ENCODE peak calls at places on chromosomes 5 and 9, in five cellular contexts. B is neural progenitor cell, S is PC-9, I is endothelial cell of umbilical vein, F is MM.1S. H is an unnamed sample.

GRCh38 chr5:134464988-134465855 is 53.5 kb upstream of the CDKN2AIPNL start:
- DNase-seq in I (no peak), S (no peak), F (no peak), B (no peak), H (no peak)

GRCh38 chr5:1415059-1415425 is 30.2 kb downstream of the SLC6A3 start:
- DNase-seq in F (no peak), B (no peak), S (no peak), I (no peak), H (no peak)

GRCh38 chr5:132388244-132389050 is 18.9 kb downstream of the SLC22A5 start:
- DNase-seq in S (peak), B (no peak), F (peak), I (peak), H (peak)

GRCh38 chr9:35042081-35042604 is 30.3 kb downstream of the VCP start:
- DNase-seq in I (no peak), F (no peak), B (no peak), S (peak), H (no peak)

GRCh38 chr9:126337690-126338426 is 11.2 kb downstream of the MVB12B start:
- DNase-seq in B (no peak), S (no peak), F (no peak), I (no peak), H (no peak)

GRCh38 chr5:81794246-81794645 is 43.3 kb upstream of the SSBP2 start:
- DNase-seq in B (no peak), F (no peak), S (no peak), I (no peak), H (no peak)

GRCh38 chr5:174320051-174320450 is 274.5 kb downstream of the NSG2 start:
- DNase-seq in B (no peak), S (no peak), F (no peak), I (no peak), H (no peak)

GRCh38 chr5:127143722-127144121 is 70.4 kb upstream of the C5orf63 start:
- DNase-seq in B (no peak), F (no peak), I (no peak), S (no peak), H (no peak)

GRCh38 chr5:14397717-14398116 is 183.9 kb upstream of the OTULINL start:
- DNase-seq in S (peak), B (no peak), I (peak), F (no peak), H (peak)

GRCh38 chr5:144187699-144188294 is 17.1 kb downstream of the KCTD16 start:
- DNase-seq in B (no peak), S (peak), I (peak), F (peak), H (peak)

GRCh38 chr5:65825388-65826328 is 100.7 kb upstream of the ERBIN start:
- DNase-seq in S (no peak), F (peak), I (no peak), B (no peak), H (no peak)

GRCh38 chr5:181205735-181206401 is 872 bp upstream of the TRIM7 start:
- DNase-seq in B (peak), I (no peak), S (peak), F (no peak), H (peak)

GRCh38 chr5:168530751-168531150 is 1.6 kb downstream of the FBLL1 start:
- DNase-seq in S (no peak), F (no peak), I (no peak), B (no peak), H (peak)

GRCh38 chr5:44619875-44620610 is 188.7 kb upstream of the MRPS30 start:
- DNase-seq in I (no peak), S (no peak), F (no peak), B (no peak), H (no peak)

GRCh38 chr9:120711841-120712538 is 2.3 kb downstream of the MEGF9 start:
- DNase-seq in S (no peak), B (no peak), F (no peak), I (no peak), H (no peak)
- H3K4me3 ChIP-seq in S (peak), B (peak), F (peak), I (no peak), H (peak)

DNA sequence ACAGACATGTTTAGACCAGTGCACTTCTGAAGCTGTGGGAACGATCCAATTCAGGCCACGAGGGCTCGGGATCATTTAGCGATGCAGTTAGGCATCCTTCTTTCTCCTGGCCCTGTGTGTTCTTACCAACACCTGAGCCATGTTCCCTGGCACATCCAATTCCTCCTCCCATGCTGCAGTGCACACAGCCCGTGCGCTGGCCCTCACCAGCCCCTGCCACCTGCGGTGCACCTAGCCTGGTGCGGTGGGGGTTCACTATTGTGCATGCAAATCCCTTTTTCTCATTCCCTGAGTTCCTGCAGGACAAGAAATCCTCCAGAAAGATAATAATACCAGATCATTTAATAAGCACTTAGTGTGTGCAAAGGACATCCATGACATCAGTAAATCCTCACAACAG is 53.5 kb downstream of the NEURL1B start:
- DNase-seq in S (no peak), F (no peak), B (peak), I (no peak), H (no peak)
- H3K27ac ChIP-seq in S (no peak), F (no peak), B (no peak), I (no peak), H (no peak)

GRCh38 chr5:135490245-135491037 is 38.3 kb upstream of the TIFAB start:
- DNase-seq in I (no peak), B (peak), F (no peak), S (no peak), H (no peak)
- TF ChIP-seq EZH2 in I (peak), B (peak), F (no peak), S (no peak), H (no peak)

GRCh38 chr5:42951847-42952411 is 88.2 kb downstream of the ANXA2R start:
- DNase-seq in S (peak), F (peak), I (peak), B (no peak), H (no peak)
- H3K4me3 ChIP-seq in S (peak), F (peak), I (peak), B (no peak), H (peak)

GRCh38 chr9:33265211-33265885 is 499 bp downstream of the CHMP5 start:
- DNase-seq in B (no peak), F (no peak), S (no peak), I (no peak), H (no peak)
- H3K27ac ChIP-seq in B (no peak), F (peak), S (peak), I (peak), H (peak)

DNA sequence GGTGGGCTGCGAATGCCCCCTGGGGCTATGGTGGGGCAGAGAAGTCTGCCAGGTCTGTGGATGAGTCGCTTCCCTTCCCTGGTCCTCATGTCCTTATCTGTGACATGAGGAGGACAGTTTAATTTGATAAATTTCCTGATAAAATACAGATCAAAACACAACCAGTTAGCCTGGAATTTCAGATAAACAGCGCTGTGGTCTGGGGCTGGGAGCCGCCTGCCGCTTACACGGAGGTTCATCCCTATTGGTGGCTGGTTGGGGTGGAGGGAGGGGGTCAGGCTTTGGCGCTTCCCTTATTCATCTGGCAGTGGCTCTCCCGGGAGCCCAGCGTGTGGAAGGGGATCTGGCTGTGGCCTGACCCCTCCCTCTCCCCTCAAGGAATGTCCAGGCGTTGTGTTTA is 17.9 kb downstream of the CRB2 start:
- DNase-seq in I (no peak), S (peak), F (no peak), B (peak), H (no peak)
- TF ChIP-seq EZH2 in I (peak), S (no peak), F (peak), B (no peak), H (peak)

GRCh38 chr5:143010335-143010734 is 240.2 kb downstream of the ARHGAP26 start:
- DNase-seq in I (no peak), B (no peak), S (no peak), F (no peak), H (peak)

GRCh38 chr5:143008032-143008431 is 237.9 kb downstream of the ARHGAP26 start:
- DNase-seq in F (no peak), I (no peak), S (no peak), B (no peak), H (no peak)

GRCh38 chr5:143011621-143012020 is 241.4 kb downstream of the ARHGAP26 start:
- DNase-seq in I (no peak), S (no peak), B (no peak), F (no peak), H (peak)

GRCh38 chr5:143006511-143006910 is 236.3 kb downstream of the ARHGAP26 start:
- DNase-seq in I (no peak), F (no peak), B (no peak), S (no peak), H (no peak)

DNA sequence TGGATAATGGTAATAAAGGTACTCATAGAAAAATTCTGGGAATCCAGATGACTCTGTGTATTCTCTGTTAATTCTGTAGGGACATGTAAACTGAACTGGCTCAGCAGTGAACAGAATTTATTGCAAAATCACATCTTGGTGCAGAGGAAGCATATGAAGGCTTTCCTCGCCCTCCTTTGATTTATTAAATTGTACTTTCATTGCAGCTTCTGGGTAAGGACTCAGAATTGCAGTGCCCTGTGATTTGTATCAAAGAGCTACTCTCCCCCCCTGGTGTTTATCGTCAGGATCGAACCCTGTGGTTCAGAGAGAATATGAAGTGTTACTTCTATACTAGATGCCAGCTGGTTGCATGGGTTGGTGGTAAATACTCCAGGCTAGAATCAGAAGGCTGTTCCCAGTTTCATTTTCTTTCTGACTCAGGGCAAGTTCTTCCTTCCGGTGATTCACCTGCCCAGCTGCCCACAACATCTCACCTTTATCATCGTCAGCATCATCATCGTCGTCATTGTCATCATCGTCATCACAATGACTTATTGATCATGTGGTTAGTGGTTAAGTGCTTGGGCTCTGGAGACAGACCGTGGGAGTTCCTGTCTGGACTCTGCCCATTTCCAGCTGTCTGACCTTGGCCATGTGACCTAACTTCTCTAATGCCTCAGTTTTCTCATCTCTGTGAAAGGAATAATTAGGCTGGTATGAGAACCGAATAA is 238.8 kb downstream of the ARHGAP26 start:
- DNase-seq in I (peak), S (peak), B (no peak), F (peak), H (peak)
- H3K4me3 ChIP-seq in I (no peak), S (no peak), B (no peak), F (peak), H (no peak)

DNA sequence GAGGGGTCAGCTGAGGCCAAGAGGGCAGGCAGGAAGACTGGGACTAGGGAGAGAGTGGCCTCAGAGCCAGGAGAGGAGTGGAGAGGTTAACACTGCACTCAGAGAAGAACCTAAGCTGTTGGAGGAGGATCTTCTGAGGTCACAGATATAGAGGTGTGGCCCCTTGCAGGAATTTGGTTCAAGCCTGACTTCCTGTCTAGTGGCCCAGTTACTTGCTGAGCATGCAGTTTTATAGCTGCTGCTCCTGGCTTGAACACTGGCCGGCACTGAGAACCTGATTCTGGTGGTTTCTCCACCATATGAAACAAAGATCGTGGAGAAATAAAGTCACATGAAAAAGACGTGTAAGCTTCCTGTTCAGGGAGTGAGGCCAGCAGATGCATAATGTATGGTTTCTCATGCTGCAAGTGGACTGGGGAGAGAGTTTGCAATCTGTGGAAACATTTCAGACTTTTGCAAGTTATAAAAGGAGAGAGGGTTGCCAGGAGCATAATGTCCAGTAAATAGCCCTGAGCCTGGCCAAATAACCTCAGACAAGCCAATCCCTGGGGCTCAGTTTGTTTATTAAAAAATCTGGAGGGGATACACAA is 82.6 kb downstream of the GALNT10 start:
- DNase-seq in I (no peak), B (no peak), F (peak), S (no peak), H (no peak)
- H3K27ac ChIP-seq in I (no peak), B (no peak), F (peak), S (no peak), H (no peak)

DNA sequence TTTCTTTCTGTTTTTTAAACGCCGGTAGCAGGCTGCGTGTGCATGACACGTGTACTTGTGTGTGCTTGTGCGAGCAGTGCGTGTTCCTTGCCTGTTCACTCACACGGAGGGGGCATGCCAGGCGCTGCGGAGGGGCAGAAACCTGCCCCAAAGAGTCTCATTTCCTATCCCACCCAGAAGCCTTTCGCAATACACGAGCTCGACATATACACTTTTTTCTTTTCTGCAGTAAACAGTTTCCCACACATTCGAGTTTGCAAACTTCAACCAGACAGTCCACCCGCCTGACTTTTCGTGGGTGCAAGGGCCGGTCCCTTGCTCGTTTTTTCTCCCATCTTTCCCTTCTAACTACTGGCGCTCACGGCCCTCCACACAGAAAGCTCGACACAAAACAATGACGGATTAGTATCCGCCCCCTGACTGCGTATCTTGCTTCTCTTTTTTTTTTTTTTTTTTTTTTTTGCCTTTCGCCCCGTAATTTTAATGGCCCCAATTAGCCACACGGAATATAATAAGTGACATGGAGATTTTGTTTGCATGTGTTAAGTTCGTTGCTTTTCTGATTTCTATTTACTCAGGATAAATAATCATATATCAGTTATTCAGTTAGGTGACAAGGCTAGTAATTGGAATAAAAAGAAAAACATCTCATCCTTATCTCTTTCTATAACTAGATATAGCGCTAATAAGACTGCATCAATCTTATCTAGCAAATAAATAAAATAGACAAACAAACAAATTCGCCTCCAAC is 5.3 kb upstream of the OTP start:
- DNase-seq in B (peak), S (no peak), I (no peak), F (no peak), H (no peak)
- TF ChIP-seq EZH2 in B (peak), S (no peak), I (peak), F (no peak), H (no peak)

DNA sequence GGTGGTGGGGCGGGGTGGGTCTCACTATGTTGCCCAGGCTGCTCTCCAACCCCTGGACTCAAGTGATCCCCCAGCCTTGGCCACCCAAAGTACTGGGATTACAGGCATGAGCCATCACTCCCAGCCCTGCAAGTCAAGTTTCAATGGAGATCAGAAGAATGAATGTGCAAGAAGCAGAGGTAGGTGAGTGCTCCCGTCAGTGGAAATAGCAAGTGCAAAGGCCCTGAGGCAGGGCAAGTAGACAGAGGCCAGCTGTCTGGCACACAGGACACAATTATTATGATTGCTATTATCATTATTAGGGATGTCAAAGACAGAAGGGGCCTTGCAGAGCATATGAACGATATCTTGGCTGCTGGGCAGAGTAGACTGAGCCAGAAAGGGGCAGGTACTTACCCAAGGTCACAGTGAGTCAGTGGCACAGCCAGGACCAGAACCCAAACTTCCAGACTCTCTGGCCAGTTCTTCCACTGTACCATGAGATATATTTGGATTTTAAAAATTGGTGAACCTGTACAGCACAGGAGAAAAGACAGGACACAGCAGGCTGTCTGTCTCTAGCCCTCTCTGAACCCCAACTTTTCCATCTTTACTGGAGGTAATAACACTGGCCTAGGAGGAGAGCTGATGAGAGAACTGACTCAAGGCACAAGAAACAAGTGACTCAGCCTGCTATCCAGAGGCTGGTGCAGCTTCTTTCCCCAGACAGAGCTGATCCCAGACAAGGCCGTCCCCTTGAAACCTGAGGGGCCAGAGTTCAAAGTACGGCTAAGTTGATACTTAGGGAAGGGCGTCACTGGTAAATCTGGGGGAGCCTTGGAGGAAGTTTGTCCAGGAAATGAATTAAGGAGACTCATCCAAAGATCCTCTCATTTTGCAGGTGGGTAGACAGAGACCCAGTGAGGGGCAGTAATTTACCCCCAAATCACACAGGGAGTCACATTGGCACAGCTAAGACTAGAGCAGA is 1.4 kb downstream of the HDHD3 start:
- DNase-seq in S (no peak), F (no peak), B (no peak), I (no peak), H (no peak)
- H3K4me3 ChIP-seq in S (peak), F (peak), B (no peak), I (no peak), H (no peak)

H was measured in astrocyte.